ENCODE peak calls at places on chromosome 6, in seven cellular contexts. One of them, this sample, is unnamed.

GRCh38 chr6:166736606-166737005 is 109.6 kb upstream of the RPS6KA2 start:
- DNase-seq in ovary: no peak
- DNase-seq in fibroblast of the aortic adventitia: peak
- DNase-seq in nephron progenitor cell: no peak
- DNase-seq in amygdala: no peak
- DNase-seq in neural crest cell: no peak
- DNase-seq in Caki2: peak
- DNase-seq in this sample: peak

GRCh38 chr6:135572051-135572450 is 74.5 kb upstream of the AHI1 start:
- DNase-seq in fibroblast of the aortic adventitia: no peak
- DNase-seq in ovary: no peak
- DNase-seq in neural crest cell: no peak
- DNase-seq in amygdala: no peak
- DNase-seq in Caki2: no peak
- DNase-seq in nephron progenitor cell: no peak
- DNase-seq in this sample: no peak

GRCh38 chr6:43712590-43712989 is 25.0 kb upstream of the MRPS18A start:
- DNase-seq in neural crest cell: no peak
- DNase-seq in amygdala: no peak
- DNase-seq in ovary: no peak
- DNase-seq in Caki2: no peak
- DNase-seq in fibroblast of the aortic adventitia: no peak
- DNase-seq in nephron progenitor cell: no peak
- DNase-seq in this sample: no peak

GRCh38 chr6:89008299-89008698 is 44.9 kb upstream of the RNGTT start:
- DNase-seq in Caki2: no peak
- DNase-seq in ovary: no peak
- DNase-seq in fibroblast of the aortic adventitia: no peak
- DNase-seq in amygdala: no peak
- DNase-seq in nephron progenitor cell: no peak
- DNase-seq in neural crest cell: no peak
- DNase-seq in this sample: peak

GRCh38 chr6:444653-445275 is 53.2 kb downstream of the IRF4 start:
- DNase-seq in ovary: no peak
- DNase-seq in nephron progenitor cell: no peak
- DNase-seq in amygdala: no peak
- DNase-seq in fibroblast of the aortic adventitia: no peak
- DNase-seq in Caki2: no peak
- DNase-seq in neural crest cell: no peak
- DNase-seq in this sample: no peak

GRCh38 chr6:125746731-125747588 is 2.5 kb upstream of the HEY2 start:
- DNase-seq in Caki2: peak
- DNase-seq in nephron progenitor cell: peak
- DNase-seq in ovary: peak
- DNase-seq in neural crest cell: peak
- DNase-seq in fibroblast of the aortic adventitia: peak
- DNase-seq in amygdala: peak
- DNase-seq in this sample: peak

GRCh38 chr6:90268178-90268577 is 28.5 kb downstream of the BACH2 start:
- DNase-seq in ovary: no peak
- DNase-seq in amygdala: no peak
- DNase-seq in Caki2: no peak
- DNase-seq in neural crest cell: no peak
- DNase-seq in nephron progenitor cell: no peak
- DNase-seq in fibroblast of the aortic adventitia: no peak
- DNase-seq in this sample: no peak

GRCh38 chr6:154318711-154319110 is 37.9 kb downstream of the IPCEF1 start:
- DNase-seq in amygdala: no peak
- DNase-seq in fibroblast of the aortic adventitia: peak
- DNase-seq in Caki2: no peak
- DNase-seq in ovary: no peak
- DNase-seq in neural crest cell: no peak
- DNase-seq in nephron progenitor cell: no peak
- DNase-seq in this sample: no peak

GRCh38 chr6:29651413-29652197 is 5.3 kb upstream of the MOG start:
- DNase-seq in ovary: no peak
- DNase-seq in Caki2: peak
- DNase-seq in nephron progenitor cell: no peak
- DNase-seq in neural crest cell: no peak
- DNase-seq in fibroblast of the aortic adventitia: peak
- DNase-seq in amygdala: no peak
- DNase-seq in this sample: peak

GRCh38 chr6:32529697-32530429 is at the start of gene HLA-DRB5:
- DNase-seq in fibroblast of the aortic adventitia: no peak
- DNase-seq in amygdala: no peak
- DNase-seq in ovary: no peak
- DNase-seq in Caki2: no peak
- DNase-seq in nephron progenitor cell: no peak
- DNase-seq in neural crest cell: no peak
- DNase-seq in this sample: peak

GRCh38 chr6:117558818-117559217 is 43.5 kb downstream of the GOPC start:
- DNase-seq in ovary: no peak
- DNase-seq in Caki2: no peak
- DNase-seq in nephron progenitor cell: no peak
- DNase-seq in fibroblast of the aortic adventitia: no peak
- DNase-seq in neural crest cell: no peak
- DNase-seq in amygdala: no peak
- DNase-seq in this sample: no peak

GRCh38 chr6:148370171-148370570 is 27.5 kb downstream of the SASH1 start:
- DNase-seq in ovary: no peak
- DNase-seq in nephron progenitor cell: no peak
- DNase-seq in amygdala: no peak
- DNase-seq in Caki2: no peak
- DNase-seq in fibroblast of the aortic adventitia: no peak
- DNase-seq in neural crest cell: no peak
- DNase-seq in this sample: no peak

GRCh38 chr6:81865712-81866111 is 113.2 kb upstream of the TENT5A start:
- DNase-seq in amygdala: no peak
- DNase-seq in fibroblast of the aortic adventitia: peak
- DNase-seq in ovary: no peak
- DNase-seq in nephron progenitor cell: no peak
- DNase-seq in Caki2: peak
- DNase-seq in neural crest cell: no peak
- DNase-seq in this sample: peak

GRCh38 chr6:13715444-13715883 is 3.8 kb upstream of the RANBP9 start:
- DNase-seq in neural crest cell: no peak
- DNase-seq in amygdala: no peak
- DNase-seq in fibroblast of the aortic adventitia: no peak
- DNase-seq in nephron progenitor cell: no peak
- DNase-seq in ovary: no peak
- DNase-seq in Caki2: no peak
- DNase-seq in this sample: no peak

GRCh38 chr6:118410001-118410400 is 138.1 kb upstream of the PLN start:
- DNase-seq in neural crest cell: no peak
- DNase-seq in nephron progenitor cell: no peak
- DNase-seq in Caki2: no peak
- DNase-seq in amygdala: no peak
- DNase-seq in ovary: no peak
- DNase-seq in fibroblast of the aortic adventitia: no peak
- DNase-seq in this sample: no peak

GRCh38 chr6:41372526-41373366 is 37.3 kb downstream of the NCR2 start:
- DNase-seq in fibroblast of the aortic adventitia: no peak
- DNase-seq in ovary: no peak
- DNase-seq in nephron progenitor cell: peak
- DNase-seq in Caki2: no peak
- DNase-seq in neural crest cell: no peak
- DNase-seq in amygdala: no peak
- DNase-seq in this sample: peak

GRCh38 chr6:148261470-148261869 is 81.2 kb upstream of the SASH1 start:
- DNase-seq in nephron progenitor cell: no peak
- DNase-seq in amygdala: no peak
- DNase-seq in ovary: no peak
- DNase-seq in Caki2: no peak
- DNase-seq in fibroblast of the aortic adventitia: no peak
- DNase-seq in neural crest cell: no peak
- DNase-seq in this sample: no peak

GRCh38 chr6:165571721-165572132 is 91.3 kb downstream of the PDE10A start:
- DNase-seq in Caki2: no peak
- DNase-seq in neural crest cell: no peak
- DNase-seq in amygdala: no peak
- DNase-seq in nephron progenitor cell: no peak
- DNase-seq in ovary: no peak
- DNase-seq in fibroblast of the aortic adventitia: no peak
- DNase-seq in this sample: no peak